ENCODE peak calls at places on chromosomes 12 and 14, in five cellular contexts. G, A, N, R and S are unnamed samples.

GRCh38 chr12:4107911-4108697 is 165.5 kb upstream of the CCND2 start:
- DNase-seq in G (no peak), A (no peak), N (no peak), R (no peak), S (no peak)

GRCh38 chr14:96096639-96097610 is 57.8 kb downstream of the C14orf132 start:
- DNase-seq in G (no peak), A (no peak), N (no peak), R (no peak), S (no peak)

GRCh38 chr14:38592764-38593442 is 337.0 kb upstream of the CLEC14A start:
- DNase-seq in G (no peak), A (no peak), N (no peak), R (no peak), S (no peak)

GRCh38 chr14:99791476-99792283 is 1.5 kb upstream of the EML1 start:
- DNase-seq in G (no peak), A (no peak), N (no peak), R (no peak), S (no peak)

GRCh38 chr14:96268426-96269358 is 12.7 kb downstream of the BDKRB1 start:
- DNase-seq in G (peak), A (peak), N (no peak), R (no peak), S (peak)

GRCh38 chr14:91328313-91329050 is 84.0 kb upstream of the GPR68 start:
- DNase-seq in G (no peak), A (no peak), N (no peak), R (no peak), S (no peak)

GRCh38 chr14:104577457-104578301 is 1.9 kb upstream of the C14orf180 start:
- DNase-seq in G (no peak), A (no peak), N (no peak), R (peak), S (no peak)

GRCh38 chr14:68757618-68758081 is 35.2 kb downstream of the ZFP36L1 start:
- DNase-seq in G (no peak), A (no peak), N (no peak), R (no peak), S (no peak)

GRCh38 chr14:35079742-35080141 is 33.7 kb downstream of the FAM177A1 start:
- DNase-seq in G (no peak), A (no peak), N (no peak), R (no peak), S (no peak)

GRCh38 chr14:57982802-57983201 is 116.9 kb upstream of the SLC35F4 start:
- DNase-seq in G (no peak), A (no peak), N (no peak), R (no peak), S (no peak)

GRCh38 chr12:124481772-124482566 is 85.4 kb downstream of the NCOR2 start:
- DNase-seq in G (no peak), A (no peak), N (no peak), R (no peak), S (no peak)

GRCh38 chr12:26319511-26319910 is 124.1 kb downstream of the SSPN start:
- DNase-seq in G (peak), A (no peak), N (no peak), R (no peak), S (peak)

GRCh38 chr14:97013878-97014277 is 216.7 kb downstream of the VRK1 start:
- DNase-seq in G (no peak), A (no peak), N (no peak), R (no peak), S (no peak)

GRCh38 chr14:58298880-58299664 is 717 bp downstream of the ARID4A start:
- DNase-seq in G (no peak), A (no peak), N (no peak), R (peak), S (no peak)

GRCh38 chr14:31420013-31420318 is 384 bp downstream of the HEATR5A start:
- DNase-seq in G (no peak), A (no peak), N (no peak), R (peak), S (no peak)